ENCODE peak calls at places on chromosomes 6 and 20, in six cellular contexts. One of them, this sample, is unnamed.

GRCh38 chr6:143200035-143200770 is 139.5 kb downstream of the AIG1 start:
- DNase-seq in neural progenitor cell: no peak
- DNase-seq in HTR-8/SVneo: no peak
- DNase-seq in OCI-M1: peak; percentile 82
- DNase-seq in stimulated activated CD8-positive, alpha-beta memory T cell treated with anti-CD3 and anti-CD28 coated beads, Interleukin-7, amount 100 ng/mL, for 4 hours: no peak
- DNase-seq in caudate nucleus: no peak
- DNase-seq in this sample: no peak

GRCh38 chr20:51070635-51071034 is 47.7 kb upstream of the KCNG1 start:
- DNase-seq in neural progenitor cell: no peak
- DNase-seq in HTR-8/SVneo: no peak
- DNase-seq in OCI-M1: no peak
- DNase-seq in stimulated activated CD8-positive, alpha-beta memory T cell treated with anti-CD3 and anti-CD28 coated beads, Interleukin-7, amount 100 ng/mL, for 4 hours: no peak
- DNase-seq in caudate nucleus: no peak
- DNase-seq in this sample: no peak

GRCh38 chr6:133467982-133468380 is 226.8 kb downstream of the EYA4 start:
- DNase-seq in neural progenitor cell: no peak
- DNase-seq in HTR-8/SVneo: no peak
- DNase-seq in OCI-M1: no peak
- DNase-seq in stimulated activated CD8-positive, alpha-beta memory T cell treated with anti-CD3 and anti-CD28 coated beads, Interleukin-7, amount 100 ng/mL, for 4 hours: no peak
- DNase-seq in caudate nucleus: no peak
- DNase-seq in this sample: no peak

GRCh38 chr6:134114918-134115714 is 62.7 kb upstream of the SLC2A12 start:
- DNase-seq in neural progenitor cell: no peak
- DNase-seq in HTR-8/SVneo: no peak
- DNase-seq in OCI-M1: no peak
- DNase-seq in stimulated activated CD8-positive, alpha-beta memory T cell treated with anti-CD3 and anti-CD28 coated beads, Interleukin-7, amount 100 ng/mL, for 4 hours: no peak
- DNase-seq in caudate nucleus: no peak
- DNase-seq in this sample: no peak

GRCh38 chr6:39077882-39078594 is 29.5 kb downstream of the GLP1R start:
- DNase-seq in neural progenitor cell: no peak
- DNase-seq in HTR-8/SVneo: no peak
- DNase-seq in OCI-M1: no peak
- DNase-seq in stimulated activated CD8-positive, alpha-beta memory T cell treated with anti-CD3 and anti-CD28 coated beads, Interleukin-7, amount 100 ng/mL, for 4 hours: no peak
- DNase-seq in caudate nucleus: no peak
- DNase-seq in this sample: no peak

GRCh38 chr6:53065266-53066058 is at the start of gene FBXO9:
- DNase-seq in neural progenitor cell: peak; percentile 89
- DNase-seq in HTR-8/SVneo: peak; percentile 79
- DNase-seq in OCI-M1: peak; percentile 87
- DNase-seq in stimulated activated CD8-positive, alpha-beta memory T cell treated with anti-CD3 and anti-CD28 coated beads, Interleukin-7, amount 100 ng/mL, for 4 hours: peak; percentile 48
- DNase-seq in caudate nucleus: peak; percentile 58
- DNase-seq in this sample: peak; percentile 89

GRCh38 chr20:24891546-24892393 is 57.3 kb upstream of the CST7 start:
- DNase-seq in neural progenitor cell: no peak
- DNase-seq in HTR-8/SVneo: no peak
- DNase-seq in OCI-M1: no peak
- DNase-seq in stimulated activated CD8-positive, alpha-beta memory T cell treated with anti-CD3 and anti-CD28 coated beads, Interleukin-7, amount 100 ng/mL, for 4 hours: no peak
- DNase-seq in caudate nucleus: no peak
- DNase-seq in this sample: no peak

GRCh38 chr6:143222310-143222709 is 161.6 kb downstream of the AIG1 start:
- DNase-seq in neural progenitor cell: no peak
- DNase-seq in HTR-8/SVneo: no peak
- DNase-seq in OCI-M1: no peak
- DNase-seq in stimulated activated CD8-positive, alpha-beta memory T cell treated with anti-CD3 and anti-CD28 coated beads, Interleukin-7, amount 100 ng/mL, for 4 hours: no peak
- DNase-seq in caudate nucleus: no peak
- DNase-seq in this sample: no peak

GRCh38 chr6:125781307-125781868 is 9.4 kb upstream of the NCOA7 start:
- DNase-seq in neural progenitor cell: no peak
- DNase-seq in HTR-8/SVneo: peak; percentile 21
- DNase-seq in OCI-M1: peak; percentile 91
- DNase-seq in stimulated activated CD8-positive, alpha-beta memory T cell treated with anti-CD3 and anti-CD28 coated beads, Interleukin-7, amount 100 ng/mL, for 4 hours: no peak
- DNase-seq in caudate nucleus: no peak
- DNase-seq in this sample: no peak

GRCh38 chr6:166442131-166442530 is 59.4 kb upstream of the MPC1 start:
- DNase-seq in neural progenitor cell: no peak
- DNase-seq in HTR-8/SVneo: no peak
- DNase-seq in OCI-M1: no peak
- DNase-seq in stimulated activated CD8-positive, alpha-beta memory T cell treated with anti-CD3 and anti-CD28 coated beads, Interleukin-7, amount 100 ng/mL, for 4 hours: no peak
- DNase-seq in caudate nucleus: no peak
- DNase-seq in this sample: no peak

GRCh38 chr6:11851405-11851804 is 72.8 kb upstream of the ADTRP start:
- DNase-seq in neural progenitor cell: no peak
- DNase-seq in HTR-8/SVneo: peak; percentile 45
- DNase-seq in OCI-M1: no peak
- DNase-seq in stimulated activated CD8-positive, alpha-beta memory T cell treated with anti-CD3 and anti-CD28 coated beads, Interleukin-7, amount 100 ng/mL, for 4 hours: no peak
- DNase-seq in caudate nucleus: no peak
- DNase-seq in this sample: no peak

GRCh38 chr6:43978473-43979360 is 148.5 kb downstream of the MRPL14 start:
- DNase-seq in neural progenitor cell: no peak
- DNase-seq in HTR-8/SVneo: no peak
- DNase-seq in OCI-M1: no peak
- DNase-seq in stimulated activated CD8-positive, alpha-beta memory T cell treated with anti-CD3 and anti-CD28 coated beads, Interleukin-7, amount 100 ng/mL, for 4 hours: no peak
- DNase-seq in caudate nucleus: no peak
- DNase-seq in this sample: no peak

GRCh38 chr20:58432190-58432954 is 43.3 kb downstream of the VAPB start:
- DNase-seq in neural progenitor cell: no peak
- DNase-seq in HTR-8/SVneo: no peak
- DNase-seq in OCI-M1: no peak
- DNase-seq in stimulated activated CD8-positive, alpha-beta memory T cell treated with anti-CD3 and anti-CD28 coated beads, Interleukin-7, amount 100 ng/mL, for 4 hours: no peak
- DNase-seq in caudate nucleus: no peak
- DNase-seq in this sample: no peak

GRCh38 chr6:170202416-170203135 is 88.3 kb downstream of the DLL1 start:
- DNase-seq in neural progenitor cell: no peak
- DNase-seq in HTR-8/SVneo: no peak
- DNase-seq in OCI-M1: no peak
- DNase-seq in stimulated activated CD8-positive, alpha-beta memory T cell treated with anti-CD3 and anti-CD28 coated beads, Interleukin-7, amount 100 ng/mL, for 4 hours: no peak
- DNase-seq in caudate nucleus: no peak
- DNase-seq in this sample: no peak

GRCh38 chr6:132978685-132979084 is 164.3 kb downstream of the RPS12 start:
- DNase-seq in neural progenitor cell: no peak
- DNase-seq in HTR-8/SVneo: no peak
- DNase-seq in OCI-M1: no peak
- DNase-seq in stimulated activated CD8-positive, alpha-beta memory T cell treated with anti-CD3 and anti-CD28 coated beads, Interleukin-7, amount 100 ng/mL, for 4 hours: no peak
- DNase-seq in caudate nucleus: no peak
- DNase-seq in this sample: no peak

GRCh38 chr6:111533087-111533784 is 50.2 kb upstream of the REV3L start:
- DNase-seq in neural progenitor cell: no peak
- DNase-seq in HTR-8/SVneo: no peak
- DNase-seq in OCI-M1: no peak
- DNase-seq in stimulated activated CD8-positive, alpha-beta memory T cell treated with anti-CD3 and anti-CD28 coated beads, Interleukin-7, amount 100 ng/mL, for 4 hours: no peak
- DNase-seq in caudate nucleus: no peak
- DNase-seq in this sample: no peak

This sample was measured in nucleus accumbens.